ENCODE peak calls at places on chromosomes 6 and 20, in nine cellular contexts. G is psoas muscle, W is IMR-90, B is pancreas, F is heart right ventricle, O is HFFc6, C is right atrium auricular region, U is GM10248, D is AG09309. R is an unnamed sample.

GRCh38 chr20:2210646-2211556 is 84.9 kb upstream of the TGM3 start:
- DNase-seq in W (peak; percentile 75), C (peak; percentile 75), F (peak; percentile 41), U (no peak), O (peak; percentile 84), D (peak; percentile 49), B (peak; percentile 23), G (no peak), R (peak; percentile 89)

GRCh38 chr6:14922306-14922705 is 323.6 kb upstream of the JARID2 start:
- DNase-seq in D (no peak), F (no peak), G (peak; percentile 67), O (no peak), W (no peak), U (no peak), B (peak; percentile 20), C (no peak), R (no peak)

GRCh38 chr20:32449057-32449889 is 91.1 kb downstream of the ASXL1 start:
- DNase-seq in G (no peak), D (no peak), U (no peak), C (no peak), W (no peak), B (peak; percentile 77), F (no peak), O (no peak), R (no peak)

GRCh38 chr6:36728289-36729168 is 30.9 kb downstream of the RAB44 start:
- DNase-seq in D (no peak), F (no peak), B (no peak), O (no peak), C (no peak), G (peak; percentile 44), W (no peak), U (no peak), R (no peak)

GRCh38 chr6:4653141-4653540 is 123.1 kb upstream of the CDYL start:
- DNase-seq in G (no peak), C (no peak), U (no peak), F (no peak), O (no peak), D (no peak), B (no peak), W (no peak), R (no peak)

GRCh38 chr6:140644017-140644416 is 1269.6 kb upstream of the CITED2 start:
- DNase-seq in W (no peak), C (no peak), D (no peak), F (no peak), G (no peak), U (no peak), B (no peak), O (no peak), R (no peak)

GRCh38 chr6:166262738-166263515 is 45.3 kb downstream of the PRR18 start:
- DNase-seq in U (no peak), C (peak; percentile 43), W (no peak), O (no peak), G (no peak), F (no peak), D (no peak), B (no peak), R (no peak)

GRCh38 chr6:34114695-34115395 is 31.0 kb downstream of the GRM4 start:
- DNase-seq in B (no peak), G (no peak), C (no peak), D (no peak), W (no peak), F (no peak), O (no peak), U (no peak), R (no peak)

GRCh38 chr20:63692436-63693078 is 3.9 kb upstream of the TNFRSF6B start:
- DNase-seq in O (peak; percentile 20), U (no peak), D (no peak), C (no peak), F (no peak), W (no peak), G (peak; percentile 60), B (no peak), R (no peak)

GRCh38 chr6:71510057-71510713 is 221.6 kb downstream of the OGFRL1 start:
- DNase-seq in D (peak; percentile 48), B (peak; percentile 28), O (peak; percentile 72), F (peak; percentile 56), U (peak; percentile 19), W (peak; percentile 84), G (peak; percentile 49), C (peak; percentile 67), R (peak; percentile 84)

GRCh38 chr6:148528292-148528691 is 185.7 kb downstream of the SASH1 start:
- DNase-seq in W (peak; percentile 44), O (no peak), C (no peak), D (no peak), F (no peak), U (no peak), G (no peak), B (no peak), R (peak; percentile 33)

GRCh38 chr6:3009930-3010329 is 10.2 kb downstream of the NQO2 start:
- DNase-seq in C (no peak), U (no peak), D (no peak), F (no peak), O (no peak), W (peak; percentile 41), B (no peak), G (no peak), R (no peak)

GRCh38 chr20:2593756-2594155 is 57.4 kb downstream of the TMC2 start:
- DNase-seq in C (no peak), U (no peak), B (no peak), G (no peak), D (no peak), O (no peak), W (no peak), F (no peak), R (no peak)

GRCh38 chr6:79665725-79666551 is 34.8 kb downstream of the SH3BGRL2 start:
- DNase-seq in F (no peak), D (no peak), U (no peak), G (no peak), B (no peak), C (no peak), O (no peak), W (no peak), R (no peak)

GRCh38 chr6:9539231-9539755 is 875.6 kb downstream of the TFAP2A start:
- DNase-seq in B (no peak), O (no peak), C (no peak), U (no peak), W (no peak), D (no peak), F (no peak), G (no peak), R (no peak)

GRCh38 chr6:161908872-161909271 is 635.0 kb upstream of the AGPAT4 start:
- DNase-seq in G (no peak), W (no peak), D (no peak), C (no peak), F (no peak), B (no peak), O (no peak), U (no peak), R (no peak)

GRCh38 chr6:15044146-15044882 is 201.6 kb upstream of the JARID2 start:
- DNase-seq in B (no peak), U (no peak), G (no peak), O (no peak), D (no peak), W (peak; percentile 5), C (no peak), F (no peak), R (no peak)

GRCh38 chr20:37564388-37565133 is 36.9 kb upstream of the BLCAP start:
- DNase-seq in U (peak; percentile 83), D (no peak), F (peak; percentile 16), W (no peak), G (peak; percentile 66), O (no peak), B (no peak), C (peak; percentile 55), R (peak; percentile 18)

GRCh38 chr6:11485261-11485660 is 52.3 kb upstream of the TMEM170B start:
- DNase-seq in B (no peak), O (no peak), U (no peak), W (no peak), F (no peak), C (no peak), G (no peak), D (no peak), R (no peak)

GRCh38 chr6:35432291-35432690 is 19.8 kb upstream of the FANCE start:
- DNase-seq in G (no peak), D (no peak), F (no peak), B (no peak), W (no peak), U (no peak), O (no peak), C (no peak), R (no peak)

GRCh38 chr6:45474376-45474775 is 96.6 kb upstream of the SUPT3H start:
- DNase-seq in W (peak; percentile 37), C (no peak), F (no peak), D (no peak), U (no peak), G (no peak), O (no peak), B (no peak), R (no peak)

GRCh38 chr20:5056801-5057599 is 55.7 kb upstream of the SLC23A2 start:
- DNase-seq in U (peak; percentile 64), G (no peak), D (no peak), B (peak; percentile 48), W (peak; percentile 46), C (no peak), F (peak; percentile 22), O (peak; percentile 36), R (peak; percentile 40)
- TF ChIP-seq CTCF in U (peak; percentile 33), G (no peak), D (peak; percentile 54), B (no peak), W (peak; percentile 45), C (peak; percentile 28), F (no peak), O (peak; percentile 78), R (peak; percentile 47)

GRCh38 chr6:24994812-24995211 is 59.1 kb upstream of the RIPOR2 start:
- DNase-seq in U (no peak), O (peak; percentile 20), G (no peak), C (no peak), B (no peak), D (no peak), W (no peak), F (no peak), R (no peak)
- TF ChIP-seq CTCF in U (no peak), O (peak; percentile 65), G (no peak), C (no peak), B (no peak), D (peak; percentile 54), W (no peak), F (no peak), R (no peak)

GRCh38 chr6:16355699-16356481 is 117.5 kb downstream of the GMPR start:
- DNase-seq in F (no peak), D (no peak), C (no peak), W (no peak), U (no peak), O (peak; percentile 12), B (no peak), G (no peak), R (peak; percentile 39)
- TF ChIP-seq CTCF in F (no peak), D (no peak), C (no peak), W (no peak), U (no peak), O (no peak), B (no peak), G (no peak), R (no peak)

DNA sequence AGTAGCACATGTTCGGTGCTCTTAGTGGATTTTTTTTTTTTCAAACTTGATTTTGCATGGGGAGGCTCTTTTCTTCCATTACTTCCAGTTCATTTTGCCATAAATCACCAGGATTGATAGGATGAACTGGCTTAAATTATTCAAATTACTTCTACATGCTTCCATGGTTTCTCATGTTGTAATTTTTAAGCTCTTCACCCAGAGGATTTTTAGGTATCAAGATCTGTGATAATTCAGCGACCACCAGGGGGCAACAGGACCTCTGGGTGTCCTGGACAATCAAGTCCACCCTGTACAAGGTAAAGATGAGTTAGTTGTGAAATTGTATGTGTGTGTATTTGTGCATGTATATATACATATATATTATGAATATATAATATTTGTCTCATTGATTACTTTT is 4.2 kb upstream of the EPHA7 start:
- DNase-seq in O (no peak), D (no peak), C (no peak), U (no peak), G (no peak), F (no peak), W (no peak), B (peak; percentile 19), R (peak; percentile 51)
- TF ChIP-seq CTCF in O (peak; percentile 52), D (peak; percentile 10), C (peak; percentile 49), U (peak; percentile 46), G (peak; percentile 26), F (peak; percentile 52), W (peak; percentile 22), B (no peak), R (peak; percentile 40)

R was measured in fibroblast of pulmonary artery.